ENCODE peak calls at places on chromosomes 5 and 9, in ten cellular contexts. One of them, this sample, is unnamed. For H3K4me1 and H3K27me3, the result is how much of the 10 kb centered on the place peaks cover.

GRCh38 chr5:98455660-98456059 is 317.8 kb upstream of the RGMB start:
- DNase-seq in spleen: no peak
- DNase-seq in colonic mucosa: no peak
- DNase-seq in SK-N-SH: no peak
- DNase-seq in small intestine: no peak
- DNase-seq in left ventricle myocardium inferior: no peak
- DNase-seq in Peyer's patch: no peak
- DNase-seq in thyroid gland: no peak
- DNase-seq in heart right ventricle: no peak
- DNase-seq in effector memory CD4-positive, alpha-beta T cell: no peak
- DNase-seq in this sample: no peak

GRCh38 chr5:73496984-73497457 is 1.2 kb upstream of the BTF3 start:
- DNase-seq in spleen: no peak
- DNase-seq in colonic mucosa: no peak
- DNase-seq in SK-N-SH: peak
- DNase-seq in small intestine: peak
- DNase-seq in left ventricle myocardium inferior: no peak
- DNase-seq in Peyer's patch: no peak
- DNase-seq in thyroid gland: no peak
- DNase-seq in heart right ventricle: no peak
- DNase-seq in effector memory CD4-positive, alpha-beta T cell: no peak
- DNase-seq in this sample: no peak

GRCh38 chr9:75889577-75889976 is 896 bp upstream of the PCSK5 start:
- DNase-seq in spleen: no peak
- DNase-seq in colonic mucosa: peak
- DNase-seq in SK-N-SH: no peak
- DNase-seq in small intestine: no peak
- DNase-seq in left ventricle myocardium inferior: no peak
- DNase-seq in Peyer's patch: peak
- DNase-seq in thyroid gland: peak
- DNase-seq in heart right ventricle: no peak
- DNase-seq in effector memory CD4-positive, alpha-beta T cell: no peak
- DNase-seq in this sample: no peak

GRCh38 chr9:76415154-76415553 is 20.9 kb upstream of the RFK start:
- DNase-seq in spleen: no peak
- DNase-seq in colonic mucosa: no peak
- DNase-seq in SK-N-SH: no peak
- DNase-seq in small intestine: no peak
- DNase-seq in left ventricle myocardium inferior: no peak
- DNase-seq in Peyer's patch: no peak
- DNase-seq in thyroid gland: no peak
- DNase-seq in heart right ventricle: no peak
- DNase-seq in effector memory CD4-positive, alpha-beta T cell: no peak
- DNase-seq in this sample: no peak

GRCh38 chr9:5392285-5392684 is 45.4 kb downstream of the PLGRKT start:
- DNase-seq in spleen: no peak
- DNase-seq in colonic mucosa: no peak
- DNase-seq in SK-N-SH: no peak
- DNase-seq in small intestine: no peak
- DNase-seq in left ventricle myocardium inferior: no peak
- DNase-seq in Peyer's patch: no peak
- DNase-seq in thyroid gland: no peak
- DNase-seq in heart right ventricle: no peak
- DNase-seq in effector memory CD4-positive, alpha-beta T cell: no peak
- DNase-seq in this sample: no peak

GRCh38 chr9:31372796-31373587 is 1011.5 kb upstream of the ACO1 start:
- DNase-seq in spleen: no peak
- DNase-seq in colonic mucosa: no peak
- DNase-seq in SK-N-SH: no peak
- DNase-seq in small intestine: no peak
- DNase-seq in left ventricle myocardium inferior: no peak
- DNase-seq in Peyer's patch: no peak
- DNase-seq in thyroid gland: no peak
- DNase-seq in heart right ventricle: no peak
- DNase-seq in effector memory CD4-positive, alpha-beta T cell: no peak
- DNase-seq in this sample: no peak

GRCh38 chr9:134306583-134307222 is 19.6 kb upstream of the RXRA start:
- DNase-seq in spleen: peak
- DNase-seq in colonic mucosa: no peak
- DNase-seq in SK-N-SH: no peak
- DNase-seq in small intestine: no peak
- DNase-seq in left ventricle myocardium inferior: peak
- DNase-seq in Peyer's patch: no peak
- DNase-seq in thyroid gland: no peak
- DNase-seq in heart right ventricle: peak
- DNase-seq in effector memory CD4-positive, alpha-beta T cell: no peak
- DNase-seq in this sample: peak

GRCh38 chr5:174317261-174317894 is 271.9 kb downstream of the NSG2 start:
- DNase-seq in spleen: peak
- DNase-seq in colonic mucosa: no peak
- DNase-seq in SK-N-SH: peak
- DNase-seq in small intestine: peak
- DNase-seq in left ventricle myocardium inferior: no peak
- DNase-seq in Peyer's patch: peak
- DNase-seq in thyroid gland: peak
- DNase-seq in heart right ventricle: peak
- DNase-seq in effector memory CD4-positive, alpha-beta T cell: no peak
- DNase-seq in this sample: peak

GRCh38 chr9:128887914-128888350 is 6.0 kb downstream of the LRRC8A start:
- DNase-seq in spleen: no peak
- DNase-seq in colonic mucosa: no peak
- DNase-seq in SK-N-SH: no peak
- DNase-seq in small intestine: no peak
- DNase-seq in left ventricle myocardium inferior: no peak
- DNase-seq in Peyer's patch: no peak
- DNase-seq in thyroid gland: no peak
- DNase-seq in heart right ventricle: no peak
- DNase-seq in effector memory CD4-positive, alpha-beta T cell: no peak
- DNase-seq in this sample: peak

GRCh38 chr9:6147847-6148246 is 67.8 kb upstream of the IL33 start:
- DNase-seq in spleen: no peak
- DNase-seq in colonic mucosa: no peak
- DNase-seq in SK-N-SH: no peak
- DNase-seq in small intestine: no peak
- DNase-seq in left ventricle myocardium inferior: no peak
- DNase-seq in Peyer's patch: no peak
- DNase-seq in thyroid gland: no peak
- DNase-seq in heart right ventricle: no peak
- DNase-seq in effector memory CD4-positive, alpha-beta T cell: no peak
- DNase-seq in this sample: no peak

DNA sequence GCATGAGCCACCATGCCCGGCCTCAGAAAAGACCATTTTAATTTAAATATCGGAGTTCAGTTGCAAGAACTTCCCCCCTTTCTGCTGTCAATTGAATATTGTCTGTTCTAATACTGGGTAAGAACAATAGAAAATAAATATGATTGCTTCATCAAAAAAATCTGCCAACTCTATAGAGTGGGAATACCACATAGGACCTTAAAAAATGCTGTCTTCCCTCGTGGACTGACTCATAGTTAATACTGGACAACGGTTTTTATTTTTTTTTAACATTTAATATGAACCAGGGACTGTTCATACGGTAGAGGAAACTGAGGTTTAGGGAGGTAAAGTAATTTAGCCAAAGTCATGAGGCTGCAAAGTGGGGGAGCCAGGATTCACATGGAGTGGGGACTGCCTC is 9.7 kb downstream of the ZNF462 start:
- DNase-seq in spleen: no peak
- DNase-seq in colonic mucosa: no peak
- DNase-seq in SK-N-SH: no peak
- DNase-seq in small intestine: no peak
- DNase-seq in left ventricle myocardium inferior: no peak
- DNase-seq in Peyer's patch: no peak
- DNase-seq in thyroid gland: no peak
- DNase-seq in heart right ventricle: no peak
- DNase-seq in effector memory CD4-positive, alpha-beta T cell: no peak
- DNase-seq in this sample: no peak
- H3K4me1 ChIP-seq in spleen: under half
- H3K4me1 ChIP-seq in colonic mucosa: under half
- H3K4me1 ChIP-seq in SK-N-SH: under half
- H3K4me1 ChIP-seq in small intestine: under half
- H3K4me1 ChIP-seq in left ventricle myocardium inferior: half or more
- H3K4me1 ChIP-seq in Peyer's patch: under half
- H3K4me1 ChIP-seq in thyroid gland: under half
- H3K4me1 ChIP-seq in heart right ventricle: half or more
- H3K4me1 ChIP-seq in effector memory CD4-positive, alpha-beta T cell: under half
- H3K4me1 ChIP-seq in this sample: under half

GRCh38 chr9:95769909-95770433 is 105.5 kb upstream of the ERCC6L2 start:
- DNase-seq in spleen: no peak
- DNase-seq in colonic mucosa: no peak
- DNase-seq in SK-N-SH: no peak
- DNase-seq in small intestine: no peak
- DNase-seq in left ventricle myocardium inferior: no peak
- DNase-seq in Peyer's patch: no peak
- DNase-seq in thyroid gland: no peak
- DNase-seq in heart right ventricle: no peak
- DNase-seq in effector memory CD4-positive, alpha-beta T cell: no peak
- DNase-seq in this sample: no peak
- H3K27me3 ChIP-seq in spleen: under half
- H3K27me3 ChIP-seq in colonic mucosa: under half
- H3K27me3 ChIP-seq in SK-N-SH: under half
- H3K27me3 ChIP-seq in small intestine: under half
- H3K27me3 ChIP-seq in left ventricle myocardium inferior: half or more
- H3K27me3 ChIP-seq in Peyer's patch: under half
- H3K27me3 ChIP-seq in thyroid gland: under half
- H3K27me3 ChIP-seq in heart right ventricle: under half
- H3K27me3 ChIP-seq in effector memory CD4-positive, alpha-beta T cell: under half
- H3K27me3 ChIP-seq in this sample: under half

GRCh38 chr9:126223798-126224531 is 102.7 kb upstream of the MVB12B start:
- DNase-seq in spleen: no peak
- DNase-seq in colonic mucosa: no peak
- DNase-seq in SK-N-SH: no peak
- DNase-seq in small intestine: no peak
- DNase-seq in left ventricle myocardium inferior: no peak
- DNase-seq in Peyer's patch: no peak
- DNase-seq in thyroid gland: no peak
- DNase-seq in heart right ventricle: no peak
- DNase-seq in effector memory CD4-positive, alpha-beta T cell: no peak
- DNase-seq in this sample: no peak

GRCh38 chr9:126219717-126220116 is 106.9 kb upstream of the MVB12B start:
- DNase-seq in spleen: no peak
- DNase-seq in colonic mucosa: no peak
- DNase-seq in SK-N-SH: no peak
- DNase-seq in small intestine: no peak
- DNase-seq in left ventricle myocardium inferior: no peak
- DNase-seq in Peyer's patch: no peak
- DNase-seq in thyroid gland: no peak
- DNase-seq in heart right ventricle: no peak
- DNase-seq in effector memory CD4-positive, alpha-beta T cell: no peak
- DNase-seq in this sample: peak

GRCh38 chr9:126221480-126221879 is 105.1 kb upstream of the MVB12B start:
- DNase-seq in spleen: no peak
- DNase-seq in colonic mucosa: no peak
- DNase-seq in SK-N-SH: no peak
- DNase-seq in small intestine: no peak
- DNase-seq in left ventricle myocardium inferior: no peak
- DNase-seq in Peyer's patch: no peak
- DNase-seq in thyroid gland: no peak
- DNase-seq in heart right ventricle: no peak
- DNase-seq in effector memory CD4-positive, alpha-beta T cell: no peak
- DNase-seq in this sample: no peak

GRCh38 chr9:126222835-126223431 is 103.7 kb upstream of the MVB12B start:
- DNase-seq in spleen: no peak
- DNase-seq in colonic mucosa: no peak
- DNase-seq in SK-N-SH: no peak
- DNase-seq in small intestine: no peak
- DNase-seq in left ventricle myocardium inferior: no peak
- DNase-seq in Peyer's patch: no peak
- DNase-seq in thyroid gland: no peak
- DNase-seq in heart right ventricle: no peak
- DNase-seq in effector memory CD4-positive, alpha-beta T cell: no peak
- DNase-seq in this sample: peak

GRCh38 chr9:126222363-126222834 is 104.2 kb upstream of the MVB12B start:
- DNase-seq in spleen: no peak
- DNase-seq in colonic mucosa: no peak
- DNase-seq in SK-N-SH: no peak
- DNase-seq in small intestine: no peak
- DNase-seq in left ventricle myocardium inferior: no peak
- DNase-seq in Peyer's patch: no peak
- DNase-seq in thyroid gland: no peak
- DNase-seq in heart right ventricle: no peak
- DNase-seq in effector memory CD4-positive, alpha-beta T cell: no peak
- DNase-seq in this sample: peak
- H3K4me1 ChIP-seq in spleen: under half
- H3K4me1 ChIP-seq in colonic mucosa: under half
- H3K4me1 ChIP-seq in SK-N-SH: under half
- H3K4me1 ChIP-seq in small intestine: under half
- H3K4me1 ChIP-seq in left ventricle myocardium inferior: under half
- H3K4me1 ChIP-seq in Peyer's patch: under half
- H3K4me1 ChIP-seq in thyroid gland: under half
- H3K4me1 ChIP-seq in heart right ventricle: under half
- H3K4me1 ChIP-seq in effector memory CD4-positive, alpha-beta T cell: under half
- H3K4me1 ChIP-seq in this sample: under half

GRCh38 chr5:176748073-176748966 is 62.0 kb upstream of the UNC5A start:
- DNase-seq in spleen: peak
- DNase-seq in colonic mucosa: no peak
- DNase-seq in SK-N-SH: peak
- DNase-seq in small intestine: no peak
- DNase-seq in left ventricle myocardium inferior: no peak
- DNase-seq in Peyer's patch: peak
- DNase-seq in thyroid gland: no peak
- DNase-seq in heart right ventricle: no peak
- DNase-seq in effector memory CD4-positive, alpha-beta T cell: no peak
- DNase-seq in this sample: peak
- H3K27me3 ChIP-seq in spleen: half or more
- H3K27me3 ChIP-seq in colonic mucosa: under half
- H3K27me3 ChIP-seq in SK-N-SH: under half
- H3K27me3 ChIP-seq in small intestine: under half
- H3K27me3 ChIP-seq in left ventricle myocardium inferior: half or more
- H3K27me3 ChIP-seq in Peyer's patch: under half
- H3K27me3 ChIP-seq in thyroid gland: under half
- H3K27me3 ChIP-seq in heart right ventricle: under half
- H3K27me3 ChIP-seq in effector memory CD4-positive, alpha-beta T cell: under half
- H3K27me3 ChIP-seq in this sample: under half

DNA sequence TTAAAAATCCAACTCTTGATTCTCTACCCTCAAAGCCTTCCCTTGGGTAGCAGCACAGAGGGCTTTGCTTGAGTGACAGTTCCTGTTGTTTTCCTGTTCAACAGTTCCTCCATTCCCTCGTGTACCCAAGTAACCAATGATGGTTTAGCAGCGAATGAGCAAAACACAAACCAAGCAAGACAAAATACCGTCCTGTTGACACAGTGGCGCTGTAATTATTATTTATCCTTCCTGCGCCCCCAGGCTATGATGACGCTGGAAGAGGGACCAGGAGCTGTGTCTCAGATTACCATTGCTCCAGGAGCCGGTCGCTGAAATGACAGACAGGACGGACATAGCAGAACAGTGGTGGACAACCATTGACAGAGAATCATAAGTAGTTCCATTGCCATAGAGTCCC is 154.8 kb downstream of the GADD45G start:
- DNase-seq in spleen: peak
- DNase-seq in colonic mucosa: no peak
- DNase-seq in SK-N-SH: no peak
- DNase-seq in small intestine: no peak
- DNase-seq in left ventricle myocardium inferior: no peak
- DNase-seq in Peyer's patch: no peak
- DNase-seq in thyroid gland: no peak
- DNase-seq in heart right ventricle: no peak
- DNase-seq in effector memory CD4-positive, alpha-beta T cell: no peak
- DNase-seq in this sample: no peak
- H3K4me1 ChIP-seq in spleen: under half
- H3K4me1 ChIP-seq in colonic mucosa: under half
- H3K4me1 ChIP-seq in SK-N-SH: under half
- H3K4me1 ChIP-seq in small intestine: under half
- H3K4me1 ChIP-seq in left ventricle myocardium inferior: under half
- H3K4me1 ChIP-seq in Peyer's patch: under half
- H3K4me1 ChIP-seq in thyroid gland: under half
- H3K4me1 ChIP-seq in heart right ventricle: under half
- H3K4me1 ChIP-seq in effector memory CD4-positive, alpha-beta T cell: under half
- H3K4me1 ChIP-seq in this sample: under half

This sample was measured in endodermal cell.